ENCODE peak calls at places on chromosomes 1 and 21, in four cellular contexts. One of them, this sample, is unnamed.

GRCh38 chr21:37711294-37711844 is 204.9 kb downstream of the KCNJ6 start:
- DNase-seq in HL-60: no peak
- DNase-seq in left ventricle myocardium inferior: no peak
- DNase-seq in ascending aorta: no peak
- DNase-seq in this sample: no peak

GRCh38 chr1:108701176-108701849 is 9.2 kb downstream of the PRPF38B start:
- DNase-seq in left ventricle myocardium inferior: no peak
- DNase-seq in HL-60: no peak
- DNase-seq in ascending aorta: no peak
- DNase-seq in this sample: no peak

GRCh38 chr1:43783671-43784205 is 76.4 kb downstream of the ST3GAL3 start:
- DNase-seq in left ventricle myocardium inferior: no peak
- DNase-seq in ascending aorta: no peak
- DNase-seq in HL-60: no peak
- DNase-seq in this sample: no peak

GRCh38 chr1:232524056-232524455 is 105.9 kb downstream of the SIPA1L2 start:
- DNase-seq in ascending aorta: no peak
- DNase-seq in left ventricle myocardium inferior: no peak
- DNase-seq in HL-60: no peak
- DNase-seq in this sample: no peak

GRCh38 chr1:172484252-172484651 is 40.4 kb upstream of the PIGC start:
- DNase-seq in left ventricle myocardium inferior: no peak
- DNase-seq in ascending aorta: no peak
- DNase-seq in HL-60: no peak
- DNase-seq in this sample: no peak

GRCh38 chr1:94316836-94317789 is 79.7 kb upstream of the ARHGAP29 start:
- DNase-seq in ascending aorta: no peak
- DNase-seq in left ventricle myocardium inferior: no peak
- DNase-seq in HL-60: no peak
- DNase-seq in this sample: no peak

GRCh38 chr1:159700312-159700711 is 14.1 kb downstream of the CRP start:
- DNase-seq in ascending aorta: no peak
- DNase-seq in left ventricle myocardium inferior: no peak
- DNase-seq in HL-60: no peak
- DNase-seq in this sample: no peak

GRCh38 chr1:25997759-25998074 is at the start of gene PAFAH2:
- DNase-seq in left ventricle myocardium inferior: no peak
- DNase-seq in ascending aorta: no peak
- DNase-seq in HL-60: no peak
- DNase-seq in this sample: no peak

GRCh38 chr1:92184632-92185031 is 33.1 kb upstream of the C1orf146 start:
- DNase-seq in left ventricle myocardium inferior: no peak
- DNase-seq in HL-60: no peak
- DNase-seq in ascending aorta: no peak
- DNase-seq in this sample: no peak

GRCh38 chr1:2987773-2988172 is 33.5 kb upstream of the ACTRT2 start:
- DNase-seq in ascending aorta: peak
- DNase-seq in HL-60: no peak
- DNase-seq in left ventricle myocardium inferior: no peak
- DNase-seq in this sample: no peak

GRCh38 chr1:203403586-203403985 is 52.7 kb upstream of the FMOD start:
- DNase-seq in left ventricle myocardium inferior: no peak
- DNase-seq in ascending aorta: no peak
- DNase-seq in HL-60: no peak
- DNase-seq in this sample: no peak

GRCh38 chr1:228278432-228278941 is 70.6 kb downstream of the OBSCN start:
- DNase-seq in left ventricle myocardium inferior: peak
- DNase-seq in HL-60: no peak
- DNase-seq in ascending aorta: no peak
- DNase-seq in this sample: no peak

GRCh38 chr1:56837244-56837926 is 17.2 kb upstream of the C8A start:
- DNase-seq in left ventricle myocardium inferior: no peak
- DNase-seq in HL-60: no peak
- DNase-seq in ascending aorta: no peak
- DNase-seq in this sample: no peak

DNA sequence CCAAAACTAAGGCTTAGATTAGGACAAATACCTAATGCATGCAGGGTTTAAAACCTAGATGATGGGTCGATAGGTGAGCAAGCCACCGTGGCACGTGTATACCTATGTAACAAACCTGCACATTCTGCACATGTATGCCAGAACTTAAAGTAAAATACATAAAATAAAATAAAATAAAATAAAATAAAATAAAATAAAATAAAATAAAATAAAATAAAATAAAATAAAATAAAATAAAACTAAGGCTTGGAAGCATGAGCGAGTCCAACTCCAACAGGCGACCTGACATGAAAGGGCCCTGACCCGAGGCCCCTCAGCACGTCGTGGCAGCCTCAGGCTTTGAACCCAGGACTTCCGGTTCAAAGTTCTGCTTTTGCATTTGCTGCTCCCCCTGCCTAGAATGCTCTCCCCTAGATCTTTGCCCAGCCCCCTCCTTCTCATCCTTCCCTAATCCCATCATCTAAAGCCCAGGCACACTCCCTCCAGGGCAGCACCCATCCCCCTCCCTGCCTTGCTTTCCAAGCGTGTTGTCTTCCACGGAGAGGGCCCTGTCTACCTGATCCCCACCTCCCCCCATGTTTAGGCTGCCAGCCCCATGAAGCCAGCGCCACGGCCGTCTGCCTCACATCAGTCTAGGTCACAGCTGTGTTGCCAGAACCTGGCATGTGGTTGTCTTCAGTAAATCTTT is 64.3 kb downstream of the TAS1R2 start:
- DNase-seq in HL-60: no peak
- DNase-seq in ascending aorta: no peak
- DNase-seq in left ventricle myocardium inferior: no peak
- DNase-seq in this sample: no peak
- H3K4me3 ChIP-seq in HL-60: no peak
- H3K4me3 ChIP-seq in ascending aorta: no peak
- H3K4me3 ChIP-seq in left ventricle myocardium inferior: no peak
- H3K4me3 ChIP-seq in this sample: no peak

DNA sequence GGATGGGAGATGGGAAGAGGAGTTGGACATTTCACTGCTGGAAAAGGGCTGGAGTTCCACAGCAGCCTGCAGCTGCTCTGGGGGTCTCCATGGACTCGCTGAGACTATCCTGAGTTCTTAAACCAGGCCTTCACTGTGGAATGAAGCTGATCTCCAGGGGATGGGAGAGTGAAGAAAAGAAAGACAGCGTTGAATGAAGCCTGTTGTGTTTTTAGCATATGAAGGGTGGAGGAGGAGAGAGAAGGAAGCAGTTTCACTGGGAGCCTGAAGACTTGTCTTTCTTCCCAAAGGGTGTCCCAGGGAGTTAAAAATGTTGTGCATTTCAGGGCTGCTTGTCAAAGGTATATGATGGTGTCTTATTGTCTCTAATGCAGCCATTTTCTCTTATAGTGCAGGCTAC is 9.2 kb downstream of the ROR1 start:
- DNase-seq in HL-60: no peak
- DNase-seq in ascending aorta: no peak
- DNase-seq in left ventricle myocardium inferior: no peak
- DNase-seq in this sample: no peak
- H3K4me3 ChIP-seq in HL-60: no peak
- H3K4me3 ChIP-seq in ascending aorta: no peak
- H3K4me3 ChIP-seq in left ventricle myocardium inferior: no peak
- H3K4me3 ChIP-seq in this sample: no peak

DNA sequence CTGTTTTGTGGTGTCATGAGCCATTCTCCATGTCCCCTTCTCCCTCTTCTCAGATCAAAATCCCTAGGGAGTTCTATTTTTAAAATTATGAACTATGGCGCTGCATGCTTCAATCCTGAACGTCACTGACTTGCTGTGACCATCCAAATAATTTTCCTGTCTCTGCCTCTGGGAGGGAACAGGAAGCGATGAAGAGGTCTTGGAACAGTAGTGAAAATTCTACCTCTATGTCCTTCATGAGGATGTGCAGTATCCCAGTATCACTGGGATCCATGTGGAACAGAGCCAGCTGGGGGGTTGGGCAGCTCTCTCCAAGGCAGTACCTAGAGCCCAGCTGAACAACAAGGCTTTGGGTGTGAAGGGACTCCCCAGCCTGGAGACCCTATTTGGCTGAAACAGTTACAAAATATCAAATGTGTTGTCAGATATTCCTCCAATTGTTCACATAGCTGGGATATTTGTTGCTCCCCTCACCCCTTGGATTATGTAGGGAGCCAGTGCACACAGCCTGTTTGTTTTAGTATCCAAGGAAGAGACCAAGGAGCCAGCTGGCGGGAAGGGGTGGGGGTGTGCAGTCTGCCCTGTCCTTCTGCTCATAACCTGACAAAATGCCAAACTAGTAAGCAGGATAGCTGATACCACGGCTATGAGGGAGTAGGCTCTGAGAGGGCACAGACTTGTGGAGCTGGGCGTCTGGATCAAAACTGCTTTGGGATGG is 7.6 kb downstream of the DCLRE1B start:
- DNase-seq in ascending aorta: no peak
- DNase-seq in HL-60: no peak
- DNase-seq in left ventricle myocardium inferior: peak
- DNase-seq in this sample: no peak
- H3K4me3 ChIP-seq in ascending aorta: no peak
- H3K4me3 ChIP-seq in HL-60: no peak
- H3K4me3 ChIP-seq in left ventricle myocardium inferior: peak
- H3K4me3 ChIP-seq in this sample: no peak

GRCh38 chr1:36151133-36151844 is 2.0 kb upstream of the TRAPPC3 start:
- DNase-seq in HL-60: no peak
- DNase-seq in ascending aorta: no peak
- DNase-seq in left ventricle myocardium inferior: no peak
- DNase-seq in this sample: no peak

GRCh38 chr1:36149973-36150295 is 648 bp upstream of the TRAPPC3 start:
- DNase-seq in left ventricle myocardium inferior: no peak
- DNase-seq in HL-60: no peak
- DNase-seq in ascending aorta: no peak
- DNase-seq in this sample: no peak

GRCh38 chr1:36149237-36149972 is at the start of gene TRAPPC3:
- DNase-seq in HL-60: peak
- DNase-seq in ascending aorta: peak
- DNase-seq in left ventricle myocardium inferior: peak
- DNase-seq in this sample: peak

GRCh38 chr1:36151845-36152203 is 2.5 kb upstream of the TRAPPC3 start:
- DNase-seq in left ventricle myocardium inferior: no peak
- DNase-seq in ascending aorta: no peak
- DNase-seq in HL-60: peak
- DNase-seq in this sample: peak

GRCh38 chr1:36150296-36151132 is 1.2 kb upstream of the TRAPPC3 start:
- DNase-seq in HL-60: peak
- DNase-seq in ascending aorta: peak
- DNase-seq in left ventricle myocardium inferior: peak
- DNase-seq in this sample: no peak
- H3K4me3 ChIP-seq in HL-60: peak
- H3K4me3 ChIP-seq in ascending aorta: peak
- H3K4me3 ChIP-seq in left ventricle myocardium inferior: peak
- H3K4me3 ChIP-seq in this sample: no peak

GRCh38 chr1:170533331-170533730 is 1.4 kb downstream of the GORAB start:
- DNase-seq in ascending aorta: no peak
- DNase-seq in left ventricle myocardium inferior: no peak
- DNase-seq in HL-60: peak
- DNase-seq in this sample: no peak
- H3K4me3 ChIP-seq in ascending aorta: peak
- H3K4me3 ChIP-seq in left ventricle myocardium inferior: peak
- H3K4me3 ChIP-seq in HL-60: peak
- H3K4me3 ChIP-seq in this sample: peak

DNA sequence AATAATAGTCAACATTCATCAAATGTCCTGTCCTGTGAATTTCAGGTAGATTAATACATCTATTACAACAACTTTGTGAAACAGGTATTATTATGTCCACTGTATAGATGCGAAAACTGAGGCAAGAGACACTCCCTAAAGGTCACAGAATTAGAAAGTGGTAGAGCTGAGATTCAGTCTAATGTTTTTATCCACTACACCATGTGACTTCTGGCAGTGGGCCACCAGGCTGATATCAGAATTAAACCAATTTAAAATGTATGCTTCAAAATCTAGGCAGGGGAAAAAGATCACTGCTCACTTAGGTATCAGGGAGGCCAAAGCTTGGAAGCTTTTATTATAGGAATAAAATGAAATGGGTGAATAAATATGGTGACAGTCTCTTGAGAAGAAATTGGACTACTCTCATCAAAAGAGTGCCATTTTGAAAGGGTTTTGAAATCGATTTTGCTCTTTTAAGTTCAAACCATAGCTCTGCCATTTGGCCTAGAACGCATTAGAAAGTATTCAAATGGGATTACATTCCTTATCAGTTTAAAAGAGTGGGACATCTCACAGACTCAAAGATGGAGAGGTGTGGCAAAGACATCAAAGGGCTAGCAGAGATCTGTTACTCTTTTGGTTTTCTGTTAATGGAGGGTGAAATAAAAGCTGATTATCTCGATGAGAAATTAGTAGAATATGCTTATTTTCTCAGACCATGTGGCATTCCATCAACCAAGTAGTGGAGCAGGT is 1.9 kb downstream of the DDAH1 start:
- DNase-seq in ascending aorta: no peak
- DNase-seq in HL-60: no peak
- DNase-seq in left ventricle myocardium inferior: no peak
- DNase-seq in this sample: no peak
- H3K4me3 ChIP-seq in ascending aorta: peak
- H3K4me3 ChIP-seq in HL-60: no peak
- H3K4me3 ChIP-seq in left ventricle myocardium inferior: no peak
- H3K4me3 ChIP-seq in this sample: no peak

DNA sequence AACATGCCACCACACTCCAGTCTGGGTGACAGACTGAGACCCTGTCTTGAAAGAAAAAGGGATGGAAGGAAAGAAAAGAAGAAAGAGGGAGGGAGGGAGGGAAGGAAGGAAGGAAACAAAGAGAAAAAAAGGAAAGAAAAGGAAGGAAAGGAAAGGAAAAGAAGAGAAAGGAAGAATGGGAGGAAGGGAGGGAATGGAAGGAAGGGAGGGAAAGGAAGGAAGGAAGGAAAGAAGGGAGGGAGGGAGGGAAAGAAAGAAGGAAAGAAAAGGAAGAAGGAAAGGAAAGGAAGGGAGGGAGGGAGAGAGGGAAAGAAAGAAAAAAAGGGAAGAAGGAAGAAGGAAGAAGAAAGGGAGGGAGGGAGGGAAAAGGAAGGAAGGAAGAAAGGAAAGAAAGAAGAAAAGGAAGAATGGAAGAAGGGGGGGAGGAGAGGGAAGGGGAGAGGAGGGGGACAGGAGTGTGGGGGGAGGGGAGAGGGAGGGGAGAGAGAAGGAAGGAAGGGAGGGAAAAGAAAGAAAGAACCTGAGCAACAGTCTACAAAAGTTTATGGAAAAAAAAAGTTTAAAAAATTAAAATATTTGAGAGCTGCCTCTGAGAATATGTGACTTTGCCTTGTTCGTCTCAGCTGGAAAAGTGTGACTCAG is 5.1 kb upstream of the PPP1R15B start:
- DNase-seq in HL-60: no peak
- DNase-seq in left ventricle myocardium inferior: no peak
- DNase-seq in ascending aorta: no peak
- DNase-seq in this sample: no peak
- H3K4me3 ChIP-seq in HL-60: no peak
- H3K4me3 ChIP-seq in left ventricle myocardium inferior: peak
- H3K4me3 ChIP-seq in ascending aorta: peak
- H3K4me3 ChIP-seq in this sample: no peak